ENCODE peak calls at places on chromosomes 11 and 22, in four cellular contexts. L, T, V and W are unnamed samples.

GRCh38 chr11:76424379-76424778 is 20.4 kb upstream of the EMSY start:
- DNase-seq in L (no peak), T (no peak), V (no peak), W (no peak)

GRCh38 chr11:85394288-85394687 is 232.9 kb downstream of the DLG2 start:
- DNase-seq in L (no peak), T (no peak), V (no peak), W (no peak)

GRCh38 chr11:73759520-73760065 is 1.3 kb downstream of the RAB6A start:
- DNase-seq in L (no peak), T (peak; percentile 23), V (no peak), W (no peak)

GRCh38 chr11:8209208-8209807 is 40.5 kb upstream of the RIC3 start:
- DNase-seq in L (no peak), T (no peak), V (no peak), W (no peak)

GRCh38 chr11:33377852-33378385 is 120.7 kb downstream of the HIPK3 start:
- DNase-seq in L (no peak), T (peak; percentile 69), V (no peak), W (no peak)

GRCh38 chr11:104968856-104969776 is 742 bp upstream of the CASP4 start:
- DNase-seq in L (peak; percentile 32), T (peak; percentile 34), V (peak; percentile 4), W (no peak)

GRCh38 chr11:72890881-72891280 is 76.7 kb downstream of the ATG16L2 start:
- DNase-seq in L (no peak), T (no peak), V (no peak), W (no peak)

GRCh38 chr11:118870396-118871343 is 13.0 kb upstream of the CXCR5 start:
- DNase-seq in L (peak; percentile 33), T (peak; percentile 13), V (peak; percentile 10), W (peak; percentile 25)

GRCh38 chr11:17649696-17650600 is 69.4 kb upstream of the MYOD1 start:
- DNase-seq in L (no peak), T (no peak), V (peak; percentile 33), W (no peak)

GRCh38 chr22:45358127-45358526 is 48.4 kb downstream of the FAM118A start:
- DNase-seq in L (no peak), T (no peak), V (no peak), W (no peak)

GRCh38 chr11:94871491-94872185 is 101.7 kb downstream of the CWC15 start:
- DNase-seq in L (no peak), T (no peak), V (no peak), W (no peak)

GRCh38 chr11:128394436-128395089 is 192.8 kb downstream of the ETS1 start:
- DNase-seq in L (peak; percentile 59), T (peak; percentile 38), V (no peak), W (no peak)

GRCh38 chr11:1936072-1936780 is 10.9 kb upstream of the MRPL23 start:
- DNase-seq in L (no peak), T (no peak), V (no peak), W (no peak)

GRCh38 chr11:8360086-8360828 is 96.6 kb upstream of the LMO1 start:
- DNase-seq in L (no peak), T (no peak), V (no peak), W (no peak)

GRCh38 chr11:48055292-48056132 is 75.2 kb downstream of the PTPRJ start:
- DNase-seq in L (no peak), T (peak; percentile 47), V (peak; percentile 66), W (no peak)

GRCh38 chr11:19849947-19850593 is 137.4 kb downstream of the NAV2 start:
- DNase-seq in L (no peak), T (peak; percentile 25), V (no peak), W (no peak)

GRCh38 chr22:47309476-47309875 is 547.0 kb downstream of the TBC1D22A start:
- DNase-seq in L (no peak), T (no peak), V (no peak), W (no peak)

GRCh38 chr11:72736452-72737069 is 15.6 kb downstream of the ARAP1 start:
- DNase-seq in L (peak; percentile 56), T (peak; percentile 77), V (no peak), W (no peak)

GRCh38 chr11:110296226-110297081 is at the start of gene RDX:
- DNase-seq in L (peak; percentile 67), T (peak; percentile 63), V (peak; percentile 76), W (peak; percentile 64)

GRCh38 chr11:112271242-112271641 is 10.6 kb upstream of the PLET1 start:
- DNase-seq in L (no peak), T (no peak), V (no peak), W (no peak)
- TF ChIP-seq CTCF in L (no peak), T (no peak), V (no peak), W (no peak)

GRCh38 chr22:37549704-37550059 is 10.6 kb upstream of the CDC42EP1 start:
- DNase-seq in L (no peak), T (peak; percentile 50), V (peak; percentile 72), W (peak; percentile 86)

GRCh38 chr22:37547249-37547741 is 13.0 kb upstream of the CDC42EP1 start:
- DNase-seq in L (no peak), T (no peak), V (no peak), W (no peak)

GRCh38 chr22:37545703-37546435 is 14.4 kb upstream of the CDC42EP1 start:
- DNase-seq in L (peak; percentile 95), T (peak; percentile 90), V (peak; percentile 84), W (no peak)

GRCh38 chr22:37544955-37545702 is 15.2 kb upstream of the CDC42EP1 start:
- DNase-seq in L (peak; percentile 81), T (peak; percentile 58), V (peak; percentile 89), W (no peak)

DNA sequence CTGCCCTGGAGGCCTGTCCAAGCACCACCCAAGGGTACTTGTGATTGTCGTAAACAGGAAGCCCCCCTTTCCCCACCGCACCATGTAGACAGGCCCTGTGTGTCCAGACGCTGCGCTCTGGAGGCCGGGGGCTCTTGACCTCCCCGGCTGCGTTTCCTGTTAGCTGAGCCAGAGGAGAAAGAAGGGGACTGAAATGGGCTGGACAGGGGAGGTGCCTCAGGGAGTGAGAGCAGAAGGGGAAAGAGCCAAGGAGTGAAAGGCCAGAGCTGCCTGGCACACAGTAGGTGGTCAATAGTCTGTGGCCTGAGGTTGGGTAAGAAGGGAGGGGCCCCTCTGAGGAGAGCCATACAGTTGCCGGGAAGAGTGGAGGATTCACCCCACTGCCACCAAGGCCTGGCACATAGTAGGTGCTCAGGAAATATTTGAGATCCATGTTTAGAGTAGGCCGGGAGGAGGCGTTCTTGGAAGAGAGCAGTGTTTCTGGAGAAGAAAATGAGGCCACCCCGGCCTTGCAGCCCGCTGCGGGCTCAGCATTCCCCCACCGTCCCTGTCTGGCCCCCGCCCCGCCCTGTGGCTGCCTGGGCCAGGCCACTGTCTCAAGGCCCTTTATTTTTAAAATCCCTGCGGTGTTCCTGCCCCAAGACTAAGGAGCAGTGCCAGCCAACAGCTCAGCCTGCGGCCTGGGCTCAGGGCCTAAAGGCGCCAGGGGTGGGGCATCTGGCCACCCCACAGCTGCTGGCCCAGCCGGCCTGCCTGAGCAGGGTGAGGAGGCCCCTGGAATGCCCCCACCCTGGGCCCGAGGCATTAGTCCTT is 13.6 kb upstream of the CDC42EP1 start:
- DNase-seq in L (peak; percentile 89), T (peak; percentile 68), V (no peak), W (peak; percentile 50)
- TF ChIP-seq CTCF in L (no peak), T (no peak), V (no peak), W (peak; percentile 10)

GRCh38 chr11:134013518-134013917 is 55.4 kb upstream of the JAM3 start:
- DNase-seq in L (no peak), T (no peak), V (no peak), W (no peak)

GRCh38 chr11:134015541-134015940 is 53.3 kb upstream of the JAM3 start:
- DNase-seq in L (peak; percentile 33), T (no peak), V (no peak), W (no peak)

GRCh38 chr11:134019500-134019899 is 49.4 kb upstream of the JAM3 start:
- DNase-seq in L (no peak), T (no peak), V (no peak), W (no peak)

GRCh38 chr11:134017773-134018430 is 51.0 kb upstream of the JAM3 start:
- DNase-seq in L (no peak), T (no peak), V (no peak), W (no peak)

DNA sequence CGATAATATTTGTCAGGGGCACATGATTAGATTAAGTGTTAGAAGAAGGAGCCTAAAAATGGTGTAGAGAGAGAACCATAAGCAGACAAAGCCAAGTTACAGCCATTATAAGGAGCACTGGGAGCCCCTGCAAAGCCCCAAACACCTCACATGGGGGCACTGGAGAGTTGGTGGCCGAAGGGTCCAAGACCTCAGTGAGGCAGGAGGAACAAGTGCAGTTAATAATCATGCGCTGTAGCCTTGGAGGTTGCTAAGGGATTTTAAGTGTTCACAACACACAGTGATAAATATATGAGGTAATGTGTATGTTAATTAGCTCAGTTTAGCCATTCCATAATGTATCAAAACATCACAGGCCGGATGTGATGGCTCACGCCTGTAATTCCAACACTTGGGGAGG is 54.4 kb upstream of the JAM3 start:
- DNase-seq in L (peak; percentile 57), T (no peak), V (no peak), W (no peak)
- TF ChIP-seq CTCF in L (peak; percentile 35), T (no peak), V (no peak), W (no peak)

DNA sequence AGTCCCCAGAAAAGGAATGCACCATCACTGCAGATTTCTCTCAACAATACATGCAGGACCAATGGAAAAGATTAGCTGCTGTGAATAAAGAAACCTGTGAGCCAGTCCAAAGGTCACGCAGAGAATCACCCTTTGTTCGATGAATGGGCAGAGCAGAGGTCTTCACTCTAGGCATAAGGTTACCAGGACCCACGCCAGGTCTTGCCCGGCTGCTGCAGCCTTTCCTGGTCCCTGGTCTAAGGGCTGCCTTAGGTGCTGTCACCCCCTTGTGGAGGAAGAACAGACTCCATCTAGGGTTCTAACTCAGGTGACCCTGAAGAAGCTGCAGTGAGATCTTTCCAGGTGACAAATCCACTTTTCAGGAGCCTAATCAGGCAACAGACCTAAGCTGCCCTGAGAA is 29.0 kb upstream of the NAP1L4 start:
- DNase-seq in L (no peak), T (peak; percentile 16), V (peak; percentile 66), W (peak; percentile 48)
- TF ChIP-seq CTCF in L (peak; percentile 49), T (peak; percentile 43), V (peak; percentile 84), W (peak; percentile 81)

GRCh38 chr22:49028111-49028510 is 799.6 kb downstream of the BRD1 start:
- DNase-seq in L (no peak), T (no peak), V (no peak), W (no peak)

GRCh38 chr22:49027122-49027670 is 800.5 kb downstream of the BRD1 start:
- DNase-seq in L (no peak), T (no peak), V (no peak), W (peak; percentile 55)

GRCh38 chr22:49025791-49026475 is 801.7 kb downstream of the BRD1 start:
- DNase-seq in L (no peak), T (no peak), V (no peak), W (no peak)

GRCh38 chr22:49024775-49025440 is 802.8 kb downstream of the BRD1 start:
- DNase-seq in L (no peak), T (no peak), V (no peak), W (no peak)

GRCh38 chr22:49026476-49027121 is 801.1 kb downstream of the BRD1 start:
- DNase-seq in L (no peak), T (no peak), V (no peak), W (peak; percentile 60)
- TF ChIP-seq CTCF in L (no peak), T (no peak), V (no peak), W (peak; percentile 61)

GRCh38 chr11:77548552-77549439 is 41.0 kb upstream of the AQP11 start:
- DNase-seq in L (no peak), T (no peak), V (no peak), W (no peak)
- TF ChIP-seq CTCF in L (no peak), T (no peak), V (no peak), W (no peak)

GRCh38 chr11:125320347-125321122 is 156.0 kb downstream of the PKNOX2 start:
- DNase-seq in L (no peak), T (no peak), V (no peak), W (no peak)
- TF ChIP-seq CTCF in L (no peak), T (no peak), V (no peak), W (no peak)